ENCODE peak calls at places on chromosomes 5 and 9, in five cellular contexts. A, Z, P, O and B are unnamed samples. For H3K9me3, the result is how much of the 10 kb centered on the place peaks cover.

GRCh38 chr9:119435066-119435465 is 65.8 kb upstream of the BRINP1 start:
- DNase-seq in A (peak), Z (no peak), P (no peak), O (no peak), B (no peak)

GRCh38 chr5:5293029-5293428 is 129.4 kb upstream of the ICE1 start:
- DNase-seq in A (no peak), Z (no peak), P (no peak), O (no peak), B (no peak)

GRCh38 chr5:107544476-107544875 is 126.3 kb downstream of the EFNA5 start:
- DNase-seq in A (no peak), Z (no peak), P (no peak), O (no peak), B (no peak)

GRCh38 chr9:38026021-38026809 is 42.8 kb downstream of the SHB start:
- DNase-seq in A (peak), Z (peak), P (no peak), O (no peak), B (no peak)

GRCh38 chr5:140840978-140841962 is at the start of gene PCDHA8:
- DNase-seq in A (peak), Z (no peak), P (peak), O (peak), B (peak)

GRCh38 chr9:107946364-107947137 is 457.0 kb upstream of the KLF4 start:
- DNase-seq in A (no peak), Z (no peak), P (no peak), O (no peak), B (no peak)

GRCh38 chr9:126491256-126491879 is 122.4 kb upstream of the LMX1B start:
- DNase-seq in A (peak), Z (peak), P (peak), O (peak), B (peak)

GRCh38 chr9:14563902-14564578 is 129.2 kb downstream of the ZDHHC21 start:
- DNase-seq in A (no peak), Z (no peak), P (peak), O (no peak), B (no peak)

GRCh38 chr5:142472306-142472951 is 147.6 kb upstream of the SPRY4 start:
- DNase-seq in A (peak), Z (peak), P (no peak), O (no peak), B (no peak)

GRCh38 chr5:150645070-150645700 is 4.7 kb downstream of the SYNPO start:
- DNase-seq in A (peak), Z (no peak), P (peak), O (no peak), B (no peak)

GRCh38 chr5:2741946-2742345 is 9.5 kb downstream of the IRX2 start:
- DNase-seq in A (peak), Z (no peak), P (no peak), O (no peak), B (no peak)

GRCh38 chr9:90578116-90578815 is 64.4 kb downstream of the DIRAS2 start:
- DNase-seq in A (no peak), Z (no peak), P (no peak), O (no peak), B (no peak)

GRCh38 chr5:133205204-133205603 is 153.4 kb downstream of the HSPA4 start:
- DNase-seq in A (peak), Z (no peak), P (no peak), O (no peak), B (no peak)

GRCh38 chr9:78298046-78298511 is 1.2 kb downstream of the PSAT1 start:
- DNase-seq in A (peak), Z (no peak), P (peak), O (no peak), B (no peak)

GRCh38 chr5:178554311-178554710 is 35.9 kb downstream of the COL23A1 start:
- DNase-seq in A (no peak), Z (no peak), P (no peak), O (no peak), B (no peak)

GRCh38 chr5:29002481-29002880 is 1964.1 kb upstream of the CDH9 start:
- DNase-seq in A (no peak), Z (no peak), P (no peak), O (no peak), B (no peak)

GRCh38 chr9:101437806-101438232 is 2.2 kb upstream of the ALDOB start:
- DNase-seq in A (peak), Z (peak), P (no peak), O (peak), B (no peak)

GRCh38 chr5:176652136-176652535 is 4.9 kb downstream of the TSPAN17 start:
- DNase-seq in A (peak), Z (no peak), P (peak), O (no peak), B (no peak)

GRCh38 chr5:40904205-40904993 is 4.9 kb upstream of the C7 start:
- DNase-seq in A (peak), Z (peak), P (peak), O (peak), B (peak)

GRCh38 chr9:91676042-91676441 is 252.4 kb upstream of the NFIL3 start:
- DNase-seq in A (peak), Z (peak), P (no peak), O (peak), B (no peak)

GRCh38 chr5:34484190-34484589 is 171.9 kb upstream of the RAI14 start:
- DNase-seq in A (no peak), Z (no peak), P (no peak), O (no peak), B (no peak)

GRCh38 chr5:7320641-7321170 is 75.2 kb upstream of the ADCY2 start:
- DNase-seq in A (peak), Z (no peak), P (no peak), O (no peak), B (no peak)

GRCh38 chr5:139768802-139769465 is 26.7 kb upstream of the PSD2 start:
- DNase-seq in A (peak), Z (peak), P (no peak), O (no peak), B (no peak)

GRCh38 chr9:93908591-93909241 is 46.4 kb downstream of the BARX1 start:
- DNase-seq in A (peak), Z (no peak), P (no peak), O (peak), B (peak)

GRCh38 chr9:18238254-18238653 is 235.7 kb upstream of the ADAMTSL1 start:
- DNase-seq in A (peak), Z (no peak), P (no peak), O (no peak), B (no peak)

GRCh38 chr9:14092344-14092743 is 221.6 kb downstream of the NFIB start:
- DNase-seq in A (no peak), Z (no peak), P (no peak), O (no peak), B (no peak)

GRCh38 chr5:39547548-39548154 is 122.9 kb upstream of the DAB2 start:
- DNase-seq in A (peak), Z (peak), P (peak), O (peak), B (peak)

GRCh38 chr9:133163559-133164208 is at the start of gene GBGT1:
- DNase-seq in A (peak), Z (peak), P (peak), O (no peak), B (peak)

GRCh38 chr9:110443878-110444245 is 106.2 kb upstream of the TXNDC8 start:
- DNase-seq in A (peak), Z (no peak), P (no peak), O (no peak), B (no peak)

GRCh38 chr5:94433393-94434149 is 184.8 kb downstream of the KIAA0825 start:
- DNase-seq in A (peak), Z (no peak), P (no peak), O (peak), B (no peak)

GRCh38 chr5:43037929-43038510 is 2.1 kb downstream of the ANXA2R start:
- DNase-seq in A (peak), Z (no peak), P (peak), O (peak), B (peak)

GRCh38 chr9:83432104-83432627 is 106.0 kb downstream of the FRMD3 start:
- DNase-seq in A (peak), Z (no peak), P (peak), O (no peak), B (no peak)

GRCh38 chr9:92292338-92293074 is 991 bp downstream of the IARS1 start:
- DNase-seq in A (peak), Z (peak), P (no peak), O (no peak), B (peak)

GRCh38 chr5:142881076-142881466 is 110.9 kb downstream of the ARHGAP26 start:
- DNase-seq in A (peak), Z (peak), P (peak), O (no peak), B (peak)

GRCh38 chr5:180209137-180209581 is at the start of gene RASGEF1C:
- DNase-seq in A (peak), Z (peak), P (peak), O (no peak), B (no peak)

GRCh38 chr5:1002836-1003235 is 5.8 kb upstream of the NKD2 start:
- DNase-seq in A (no peak), Z (no peak), P (no peak), O (no peak), B (no peak)

GRCh38 chr9:124458441-124458840 is 8.2 kb downstream of the ADGRD2 start:
- DNase-seq in A (no peak), Z (no peak), P (no peak), O (no peak), B (no peak)
- TF ChIP-seq EZH2phosphoT487 in A (no peak), Z (no peak), P (no peak), O (no peak), B (no peak)

GRCh38 chr9:97852399-97853055 is 499 bp upstream of the FOXE1 start:
- DNase-seq in A (no peak), Z (no peak), P (peak), O (no peak), B (no peak)

GRCh38 chr9:97851450-97851883 is 1.6 kb upstream of the FOXE1 start:
- DNase-seq in A (no peak), Z (no peak), P (peak), O (no peak), B (no peak)

GRCh38 chr9:97853056-97853843 is at the start of gene FOXE1:
- DNase-seq in A (no peak), Z (no peak), P (peak), O (no peak), B (no peak)

GRCh38 chr9:97850746-97851449 is 2.1 kb upstream of the FOXE1 start:
- DNase-seq in A (no peak), Z (no peak), P (no peak), O (no peak), B (no peak)

DNA sequence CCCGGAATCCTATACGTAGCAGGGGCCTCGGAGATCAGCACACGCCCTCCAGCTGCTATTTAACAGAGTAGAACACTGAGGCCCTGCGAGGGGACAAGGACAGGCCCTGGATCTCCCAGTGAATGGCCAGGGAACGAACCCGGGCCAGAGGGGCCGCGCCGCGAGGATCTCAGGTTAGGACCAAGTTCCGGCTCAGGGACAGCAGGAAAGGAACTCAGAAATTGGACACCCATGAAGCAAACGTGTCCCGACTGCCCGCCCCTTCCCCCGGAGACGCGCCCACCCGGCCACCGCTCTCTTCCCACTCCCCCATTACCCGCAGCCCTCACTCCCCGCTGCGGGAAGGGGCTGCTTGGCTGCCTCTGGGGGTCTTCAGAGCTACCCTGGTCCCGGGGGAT is 1.0 kb upstream of the FOXE1 start:
- DNase-seq in A (no peak), Z (no peak), P (peak), O (no peak), B (no peak)
- H3K9me3 ChIP-seq in A (under half), Z (under half), P (under half), O (under half), B (under half)

DNA sequence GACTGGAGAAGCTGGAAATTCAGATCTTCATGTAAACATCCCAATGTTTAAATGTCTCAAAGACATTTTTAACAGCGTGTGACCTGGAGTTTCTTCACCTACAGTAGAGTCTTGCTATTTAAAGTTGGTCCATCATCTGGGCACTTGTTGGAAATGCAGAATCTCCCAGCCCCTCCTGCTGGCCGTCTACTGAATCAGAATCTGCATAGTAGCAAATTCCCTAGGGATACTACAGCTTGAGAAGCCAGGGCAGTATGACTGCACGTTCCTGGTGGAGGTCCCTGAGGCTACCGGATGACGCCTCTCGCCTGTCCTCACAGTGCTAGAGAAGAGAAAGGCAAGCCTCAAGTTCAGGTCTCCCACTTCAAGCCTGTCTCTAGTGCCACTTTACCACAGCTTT is 15.7 kb downstream of the SAP30L start:
- DNase-seq in A (peak), Z (no peak), P (no peak), O (no peak), B (no peak)
- TF ChIP-seq EZH2phosphoT487 in A (no peak), Z (no peak), P (no peak), O (no peak), B (no peak)

GRCh38 chr5:158458086-158458485 is 599.1 kb upstream of the CLINT1 start:
- DNase-seq in A (no peak), Z (no peak), P (no peak), O (no peak), B (no peak)
- H3K9me3 ChIP-seq in A (under half), Z (under half), P (under half), O (under half), B (under half)

GRCh38 chr9:137494104-137494544 is 35.0 kb upstream of the NSMF start:
- DNase-seq in A (no peak), Z (no peak), P (no peak), O (no peak), B (no peak)
- TF ChIP-seq EZH2phosphoT487 in A (no peak), Z (no peak), P (no peak), O (no peak), B (no peak)

DNA sequence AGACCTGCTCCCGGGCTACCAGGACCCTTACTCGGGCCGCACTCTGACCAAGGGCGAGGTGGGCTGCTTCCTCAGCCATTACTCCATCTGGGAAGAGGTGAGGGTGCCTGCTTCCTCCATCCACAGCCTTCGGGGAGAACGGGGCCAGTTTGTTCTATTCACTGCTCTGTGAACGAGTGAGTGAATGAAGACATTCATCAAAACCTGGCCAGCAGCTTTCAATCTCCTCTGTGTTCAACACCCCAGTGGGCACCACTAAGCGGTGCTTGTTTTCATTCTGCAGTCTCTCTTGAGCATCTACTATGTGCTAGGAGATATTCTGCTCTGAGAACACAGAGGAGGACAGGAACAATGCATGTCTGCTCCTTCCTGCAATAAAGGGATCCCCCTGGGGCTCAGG is 10.6 kb downstream of the CERCAM start:
- DNase-seq in A (no peak), Z (no peak), P (no peak), O (no peak), B (no peak)
- H3K9me3 ChIP-seq in A (under half), Z (under half), P (under half), O (under half), B (under half)

GRCh38 chr9:81534138-81534865 is 155.0 kb downstream of the TLE1 start:
- DNase-seq in A (peak), Z (no peak), P (peak), O (no peak), B (no peak)
- TF ChIP-seq EZH2phosphoT487 in A (no peak), Z (no peak), P (no peak), O (no peak), B (no peak)

GRCh38 chr5:65121880-65122436 is 353.2 kb downstream of the CWC27 start:
- DNase-seq in A (peak), Z (no peak), P (no peak), O (no peak), B (no peak)

GRCh38 chr5:65117525-65117924 is 348.8 kb downstream of the CWC27 start:
- DNase-seq in A (no peak), Z (no peak), P (no peak), O (no peak), B (no peak)

GRCh38 chr5:65126192-65126591 is 355.5 kb downstream of the ADAMTS6 start:
- DNase-seq in A (peak), Z (no peak), P (peak), O (no peak), B (no peak)

GRCh38 chr5:65125681-65126080 is 356.0 kb downstream of the ADAMTS6 start:
- DNase-seq in A (no peak), Z (no peak), P (no peak), O (no peak), B (no peak)

DNA sequence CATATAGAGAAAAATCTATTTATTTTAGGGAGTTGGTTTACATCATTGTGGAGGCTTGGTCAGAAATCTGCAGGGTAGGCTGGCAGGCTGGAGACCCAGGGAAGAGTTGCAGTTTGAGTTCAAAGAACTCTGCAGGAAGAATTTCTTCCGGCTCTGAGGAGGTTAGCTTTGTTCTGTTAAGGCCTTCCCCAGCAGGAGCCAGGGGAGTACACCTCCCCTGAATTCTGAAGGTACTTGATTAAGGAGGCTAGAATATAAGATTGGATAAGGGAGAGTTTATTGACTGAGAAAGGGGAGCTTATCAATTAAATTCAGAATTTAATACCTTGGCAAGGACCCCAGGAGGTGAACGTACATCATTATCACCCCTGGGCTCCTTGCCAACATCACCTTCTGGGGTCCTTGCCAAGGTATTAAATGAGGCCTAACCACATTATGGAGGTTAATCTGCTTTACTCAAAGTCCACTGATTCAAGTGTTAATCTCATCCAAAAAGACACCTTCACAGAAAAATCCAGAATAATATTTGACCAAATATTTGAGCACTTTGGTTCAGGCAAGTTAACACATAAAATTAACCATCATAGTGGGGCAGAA is 351.7 kb downstream of the CWC27 start:
- DNase-seq in A (no peak), Z (no peak), P (no peak), O (no peak), B (no peak)
- H3K9me3 ChIP-seq in A (under half), Z (under half), P (under half), O (under half), B (under half)

DNA sequence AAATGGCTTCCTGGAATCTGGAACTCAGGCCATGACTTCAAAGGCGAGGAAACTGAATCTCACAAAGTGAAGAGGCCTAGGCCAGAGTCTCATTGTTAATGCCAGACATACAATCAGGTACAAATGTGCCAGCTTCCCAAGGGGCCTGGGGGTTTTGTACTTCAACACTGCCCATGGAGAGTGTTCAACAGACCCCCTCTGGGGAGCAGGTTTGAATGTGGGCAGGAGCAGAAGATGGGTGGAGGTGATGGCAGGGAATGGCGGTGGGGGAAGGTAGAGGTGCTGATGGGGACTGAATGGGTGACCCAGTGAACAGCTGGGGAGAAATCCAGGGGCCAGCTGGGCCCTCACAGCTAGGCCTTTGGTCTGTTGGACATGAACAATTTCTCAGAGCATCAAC is 12.0 kb downstream of the FOXI1 start:
- DNase-seq in A (no peak), Z (no peak), P (no peak), O (no peak), B (no peak)
- TF ChIP-seq EZH2phosphoT487 in A (no peak), Z (no peak), P (no peak), O (no peak), B (no peak)